ENCODE peak calls at places on chromosome 7, in eight cellular contexts. One of them, this sample, is unnamed.

GRCh38 chr7:156386097-156386496 is 254.5 kb upstream of the RNF32 start:
- DNase-seq in choroid plexus epithelial cell: no peak
- DNase-seq in psoas muscle: no peak
- DNase-seq in GM12865: no peak
- DNase-seq in astrocyte: no peak
- DNase-seq in lower lobe of right lung: no peak
- DNase-seq in IMR-90: no peak
- DNase-seq in CD8-positive, alpha-beta T cell: no peak
- DNase-seq in this sample: no peak

GRCh38 chr7:150716368-150716767 is at the start of gene GIMAP1:
- DNase-seq in choroid plexus epithelial cell: no peak
- DNase-seq in psoas muscle: peak
- DNase-seq in GM12865: peak
- DNase-seq in astrocyte: no peak
- DNase-seq in lower lobe of right lung: no peak
- DNase-seq in IMR-90: no peak
- DNase-seq in CD8-positive, alpha-beta T cell: peak
- DNase-seq in this sample: no peak

GRCh38 chr7:391961-392524 is 102.1 kb downstream of the FOXL3 start:
- DNase-seq in choroid plexus epithelial cell: no peak
- DNase-seq in psoas muscle: peak
- DNase-seq in GM12865: no peak
- DNase-seq in astrocyte: no peak
- DNase-seq in lower lobe of right lung: peak
- DNase-seq in IMR-90: no peak
- DNase-seq in CD8-positive, alpha-beta T cell: no peak
- DNase-seq in this sample: no peak

GRCh38 chr7:86926732-86927131 is 132.7 kb downstream of the ELAPOR2 start:
- DNase-seq in choroid plexus epithelial cell: peak
- DNase-seq in psoas muscle: no peak
- DNase-seq in GM12865: peak
- DNase-seq in astrocyte: peak
- DNase-seq in lower lobe of right lung: no peak
- DNase-seq in IMR-90: peak
- DNase-seq in CD8-positive, alpha-beta T cell: no peak
- DNase-seq in this sample: peak

GRCh38 chr7:137441451-137441850 is 97.9 kb upstream of the PTN start:
- DNase-seq in choroid plexus epithelial cell: no peak
- DNase-seq in psoas muscle: no peak
- DNase-seq in GM12865: no peak
- DNase-seq in astrocyte: no peak
- DNase-seq in lower lobe of right lung: no peak
- DNase-seq in IMR-90: no peak
- DNase-seq in CD8-positive, alpha-beta T cell: no peak
- DNase-seq in this sample: peak

GRCh38 chr7:1284743-1285458 is 52.2 kb downstream of the UNCX start:
- DNase-seq in choroid plexus epithelial cell: no peak
- DNase-seq in psoas muscle: peak
- DNase-seq in GM12865: no peak
- DNase-seq in astrocyte: no peak
- DNase-seq in lower lobe of right lung: no peak
- DNase-seq in IMR-90: no peak
- DNase-seq in CD8-positive, alpha-beta T cell: no peak
- DNase-seq in this sample: no peak

GRCh38 chr7:96495751-96496216 is 173.9 kb upstream of the SLC25A13 start:
- DNase-seq in choroid plexus epithelial cell: no peak
- DNase-seq in psoas muscle: no peak
- DNase-seq in GM12865: peak
- DNase-seq in astrocyte: no peak
- DNase-seq in lower lobe of right lung: no peak
- DNase-seq in IMR-90: no peak
- DNase-seq in CD8-positive, alpha-beta T cell: no peak
- DNase-seq in this sample: no peak

GRCh38 chr7:31106303-31107105 is 54.4 kb downstream of the ADCYAP1R1 start:
- DNase-seq in choroid plexus epithelial cell: no peak
- DNase-seq in psoas muscle: no peak
- DNase-seq in GM12865: no peak
- DNase-seq in astrocyte: no peak
- DNase-seq in lower lobe of right lung: no peak
- DNase-seq in IMR-90: no peak
- DNase-seq in CD8-positive, alpha-beta T cell: no peak
- DNase-seq in this sample: no peak

GRCh38 chr7:123209786-123210185 is 10.0 kb upstream of the SLC13A1 start:
- DNase-seq in choroid plexus epithelial cell: peak
- DNase-seq in psoas muscle: no peak
- DNase-seq in GM12865: no peak
- DNase-seq in astrocyte: peak
- DNase-seq in lower lobe of right lung: no peak
- DNase-seq in IMR-90: no peak
- DNase-seq in CD8-positive, alpha-beta T cell: no peak
- DNase-seq in this sample: peak

GRCh38 chr7:150481207-150481920 is 30.9 kb downstream of the GIMAP8 start:
- DNase-seq in choroid plexus epithelial cell: no peak
- DNase-seq in psoas muscle: no peak
- DNase-seq in GM12865: no peak
- DNase-seq in astrocyte: no peak
- DNase-seq in lower lobe of right lung: no peak
- DNase-seq in IMR-90: no peak
- DNase-seq in CD8-positive, alpha-beta T cell: peak
- DNase-seq in this sample: no peak

GRCh38 chr7:101173752-101174244 is 6.3 kb downstream of the NAT16 start:
- DNase-seq in choroid plexus epithelial cell: peak
- DNase-seq in psoas muscle: no peak
- DNase-seq in GM12865: peak
- DNase-seq in astrocyte: no peak
- DNase-seq in lower lobe of right lung: no peak
- DNase-seq in IMR-90: no peak
- DNase-seq in CD8-positive, alpha-beta T cell: peak
- DNase-seq in this sample: peak

GRCh38 chr7:157877298-157877840 is 540.6 kb downstream of the DNAJB6 start:
- DNase-seq in choroid plexus epithelial cell: no peak
- DNase-seq in psoas muscle: no peak
- DNase-seq in GM12865: no peak
- DNase-seq in astrocyte: no peak
- DNase-seq in lower lobe of right lung: no peak
- DNase-seq in IMR-90: no peak
- DNase-seq in CD8-positive, alpha-beta T cell: no peak
- DNase-seq in this sample: no peak

GRCh38 chr7:98733036-98733435 is 116.0 kb downstream of the NPTX2 start:
- DNase-seq in choroid plexus epithelial cell: peak
- DNase-seq in psoas muscle: no peak
- DNase-seq in GM12865: peak
- DNase-seq in astrocyte: no peak
- DNase-seq in lower lobe of right lung: no peak
- DNase-seq in IMR-90: peak
- DNase-seq in CD8-positive, alpha-beta T cell: no peak
- DNase-seq in this sample: peak

GRCh38 chr7:70574970-70575799 is 556.8 kb upstream of the GALNT17 start:
- DNase-seq in choroid plexus epithelial cell: no peak
- DNase-seq in psoas muscle: no peak
- DNase-seq in GM12865: no peak
- DNase-seq in astrocyte: peak
- DNase-seq in lower lobe of right lung: no peak
- DNase-seq in IMR-90: no peak
- DNase-seq in CD8-positive, alpha-beta T cell: no peak
- DNase-seq in this sample: no peak

GRCh38 chr7:105473163-105473562 is 48.9 kb downstream of the PUS7 start:
- DNase-seq in choroid plexus epithelial cell: peak
- DNase-seq in psoas muscle: no peak
- DNase-seq in GM12865: no peak
- DNase-seq in astrocyte: peak
- DNase-seq in lower lobe of right lung: no peak
- DNase-seq in IMR-90: peak
- DNase-seq in CD8-positive, alpha-beta T cell: no peak
- DNase-seq in this sample: peak

GRCh38 chr7:149692056-149692455 is 81.3 kb downstream of the ZNF467 start:
- DNase-seq in choroid plexus epithelial cell: no peak
- DNase-seq in psoas muscle: no peak
- DNase-seq in GM12865: no peak
- DNase-seq in astrocyte: no peak
- DNase-seq in lower lobe of right lung: no peak
- DNase-seq in IMR-90: no peak
- DNase-seq in CD8-positive, alpha-beta T cell: no peak
- DNase-seq in this sample: no peak

GRCh38 chr7:42745357-42746022 is 166.4 kb downstream of the C7orf25 start:
- DNase-seq in choroid plexus epithelial cell: peak
- DNase-seq in psoas muscle: peak
- DNase-seq in GM12865: peak
- DNase-seq in astrocyte: no peak
- DNase-seq in lower lobe of right lung: no peak
- DNase-seq in IMR-90: peak
- DNase-seq in CD8-positive, alpha-beta T cell: no peak
- DNase-seq in this sample: peak
- TF ChIP-seq CTCF in choroid plexus epithelial cell: peak
- TF ChIP-seq CTCF in psoas muscle: peak
- TF ChIP-seq CTCF in GM12865: peak
- TF ChIP-seq CTCF in astrocyte: peak
- TF ChIP-seq CTCF in lower lobe of right lung: peak
- TF ChIP-seq CTCF in IMR-90: peak
- TF ChIP-seq CTCF in CD8-positive, alpha-beta T cell: no peak
- TF ChIP-seq CTCF in this sample: peak

DNA sequence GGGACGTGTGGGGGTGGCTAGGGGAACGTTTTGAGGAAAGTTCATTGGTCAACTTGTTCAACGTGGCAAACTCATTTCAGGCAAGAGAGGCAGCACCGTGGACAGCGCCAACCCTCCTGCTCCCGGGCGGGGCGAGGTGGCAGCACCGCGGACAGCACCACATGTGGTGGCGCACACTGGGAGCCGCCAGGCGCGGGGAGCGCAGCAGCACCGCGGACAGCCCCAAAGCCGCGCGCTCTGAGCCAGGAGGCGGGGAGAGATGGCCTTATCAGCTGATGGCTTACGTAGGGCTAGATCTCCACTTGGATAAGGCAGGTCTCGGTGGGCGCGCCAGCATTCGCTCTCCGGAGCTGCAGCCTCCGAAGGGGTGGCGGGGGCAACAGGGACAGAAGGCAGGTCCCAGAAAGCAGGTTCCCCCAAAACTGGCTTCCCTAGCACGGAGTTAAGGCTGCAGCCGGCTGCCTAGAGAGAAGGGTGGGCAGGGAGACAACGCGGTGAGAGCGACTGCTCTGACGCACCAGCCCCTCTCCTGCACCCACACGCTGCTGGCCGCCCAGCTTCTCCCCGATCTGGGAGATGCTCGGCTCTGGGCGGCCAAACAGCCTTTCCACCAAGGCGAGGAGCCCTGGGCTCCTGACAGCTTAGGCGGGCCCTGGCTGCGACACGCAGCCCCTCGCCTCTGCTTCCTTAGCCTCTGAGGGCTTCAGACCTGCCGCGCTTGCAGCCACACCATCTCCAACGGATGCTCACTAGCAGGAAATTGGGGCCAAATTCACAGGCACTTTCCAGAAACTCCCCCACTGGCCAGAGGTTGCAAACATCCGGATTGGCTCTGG is at the start of gene HTR5A:
- DNase-seq in choroid plexus epithelial cell: peak
- DNase-seq in psoas muscle: peak
- DNase-seq in GM12865: peak
- DNase-seq in astrocyte: peak
- DNase-seq in lower lobe of right lung: peak
- DNase-seq in IMR-90: peak
- DNase-seq in CD8-positive, alpha-beta T cell: peak
- DNase-seq in this sample: peak
- H3K4me3 ChIP-seq in choroid plexus epithelial cell: no peak
- H3K4me3 ChIP-seq in psoas muscle: no peak
- H3K4me3 ChIP-seq in GM12865: no peak
- H3K4me3 ChIP-seq in astrocyte: no peak
- H3K4me3 ChIP-seq in lower lobe of right lung: no peak
- H3K4me3 ChIP-seq in IMR-90: no peak
- H3K4me3 ChIP-seq in CD8-positive, alpha-beta T cell: no peak
- H3K4me3 ChIP-seq in this sample: no peak

GRCh38 chr7:27161214-27161720 is 4.1 kb downstream of the HOXA9 start:
- DNase-seq in choroid plexus epithelial cell: no peak
- DNase-seq in psoas muscle: peak
- DNase-seq in GM12865: no peak
- DNase-seq in astrocyte: no peak
- DNase-seq in lower lobe of right lung: peak
- DNase-seq in IMR-90: no peak
- DNase-seq in CD8-positive, alpha-beta T cell: no peak
- DNase-seq in this sample: no peak
- TF ChIP-seq CTCF in choroid plexus epithelial cell: no peak
- TF ChIP-seq CTCF in psoas muscle: no peak
- TF ChIP-seq CTCF in GM12865: no peak
- TF ChIP-seq CTCF in astrocyte: no peak
- TF ChIP-seq CTCF in lower lobe of right lung: no peak
- TF ChIP-seq CTCF in IMR-90: no peak
- TF ChIP-seq CTCF in CD8-positive, alpha-beta T cell: peak
- TF ChIP-seq CTCF in this sample: no peak

DNA sequence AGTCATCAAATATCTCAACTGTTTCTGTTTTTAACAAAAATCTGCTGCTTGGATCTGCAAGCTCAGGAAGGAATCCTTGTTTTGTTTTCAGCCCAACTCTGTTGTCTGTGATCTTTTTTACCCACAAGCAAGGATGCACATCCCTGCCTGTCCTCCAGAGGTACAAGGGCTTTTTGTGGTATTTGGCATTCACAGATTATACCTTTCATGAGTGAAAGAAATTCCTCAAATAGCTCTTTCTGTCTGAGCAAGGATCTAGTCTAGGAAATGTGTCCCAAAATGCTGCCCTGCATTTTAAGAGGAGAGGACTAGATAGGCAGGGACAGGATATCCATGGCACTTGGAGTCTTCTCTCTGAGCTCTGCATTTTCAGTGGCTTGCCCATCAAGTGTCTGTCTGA is 151.8 kb downstream of the BMPER start:
- DNase-seq in choroid plexus epithelial cell: no peak
- DNase-seq in psoas muscle: no peak
- DNase-seq in GM12865: no peak
- DNase-seq in astrocyte: no peak
- DNase-seq in lower lobe of right lung: no peak
- DNase-seq in IMR-90: no peak
- DNase-seq in CD8-positive, alpha-beta T cell: no peak
- DNase-seq in this sample: no peak
- H3K4me3 ChIP-seq in choroid plexus epithelial cell: no peak
- H3K4me3 ChIP-seq in psoas muscle: no peak
- H3K4me3 ChIP-seq in GM12865: no peak
- H3K4me3 ChIP-seq in astrocyte: no peak
- H3K4me3 ChIP-seq in lower lobe of right lung: no peak
- H3K4me3 ChIP-seq in IMR-90: no peak
- H3K4me3 ChIP-seq in CD8-positive, alpha-beta T cell: no peak
- H3K4me3 ChIP-seq in this sample: no peak

GRCh38 chr7:127501817-127502216 is 83.6 kb downstream of the GCC1 start:
- DNase-seq in choroid plexus epithelial cell: no peak
- DNase-seq in psoas muscle: no peak
- DNase-seq in GM12865: no peak
- DNase-seq in astrocyte: no peak
- DNase-seq in lower lobe of right lung: no peak
- DNase-seq in IMR-90: no peak
- DNase-seq in CD8-positive, alpha-beta T cell: no peak
- DNase-seq in this sample: no peak

GRCh38 chr7:127504715-127505114 is 80.7 kb downstream of the GCC1 start:
- DNase-seq in choroid plexus epithelial cell: peak
- DNase-seq in psoas muscle: no peak
- DNase-seq in GM12865: peak
- DNase-seq in astrocyte: no peak
- DNase-seq in lower lobe of right lung: peak
- DNase-seq in IMR-90: peak
- DNase-seq in CD8-positive, alpha-beta T cell: peak
- DNase-seq in this sample: peak
- TF ChIP-seq CTCF in choroid plexus epithelial cell: peak
- TF ChIP-seq CTCF in psoas muscle: peak
- TF ChIP-seq CTCF in GM12865: peak
- TF ChIP-seq CTCF in astrocyte: peak
- TF ChIP-seq CTCF in lower lobe of right lung: peak
- TF ChIP-seq CTCF in IMR-90: peak
- TF ChIP-seq CTCF in CD8-positive, alpha-beta T cell: peak
- TF ChIP-seq CTCF in this sample: peak

This sample was measured in cardiac fibroblast.